ENCODE peak calls at places on chromosomes 16 and 17, in five cellular contexts. One of them, this sample, is unnamed.

GRCh38 chr17:51613255-51613654 is 352.9 kb downstream of the UTP18 start:
- DNase-seq in stimulated activated CD4-positive, alpha-beta T cell treated with anti-CD3 and anti-CD28 coated beads, Interleukin-4, amount 100 ng/mL, for 4 hours: no peak
- DNase-seq in activated naive CD8-positive, alpha-beta T cell treated with anti-CD3 and anti-CD28 coated beads, Interleukin-2, amount 10 ng/mL, durations not matched to agents 7 days and 5 days: no peak
- DNase-seq in heart left ventricle: no peak
- DNase-seq in Calu3: no peak
- DNase-seq in this sample: no peak

GRCh38 chr17:1153795-1154546 is 25.8 kb downstream of the ABR start:
- DNase-seq in stimulated activated CD4-positive, alpha-beta T cell treated with anti-CD3 and anti-CD28 coated beads, Interleukin-4, amount 100 ng/mL, for 4 hours: no peak
- DNase-seq in activated naive CD8-positive, alpha-beta T cell treated with anti-CD3 and anti-CD28 coated beads, Interleukin-2, amount 10 ng/mL, durations not matched to agents 7 days and 5 days: no peak
- DNase-seq in heart left ventricle: no peak
- DNase-seq in Calu3: no peak
- DNase-seq in this sample: no peak

GRCh38 chr17:33292981-33293867 is at the start of gene ASIC2:
- DNase-seq in stimulated activated CD4-positive, alpha-beta T cell treated with anti-CD3 and anti-CD28 coated beads, Interleukin-4, amount 100 ng/mL, for 4 hours: no peak
- DNase-seq in activated naive CD8-positive, alpha-beta T cell treated with anti-CD3 and anti-CD28 coated beads, Interleukin-2, amount 10 ng/mL, durations not matched to agents 7 days and 5 days: peak
- DNase-seq in heart left ventricle: no peak
- DNase-seq in Calu3: no peak
- DNase-seq in this sample: no peak

GRCh38 chr17:68598074-68598473 is 3.1 kb downstream of the FAM20A start:
- DNase-seq in stimulated activated CD4-positive, alpha-beta T cell treated with anti-CD3 and anti-CD28 coated beads, Interleukin-4, amount 100 ng/mL, for 4 hours: no peak
- DNase-seq in activated naive CD8-positive, alpha-beta T cell treated with anti-CD3 and anti-CD28 coated beads, Interleukin-2, amount 10 ng/mL, durations not matched to agents 7 days and 5 days: no peak
- DNase-seq in heart left ventricle: no peak
- DNase-seq in Calu3: no peak
- DNase-seq in this sample: no peak

GRCh38 chr17:39618956-39619785 is 7.6 kb upstream of the PPP1R1B start:
- DNase-seq in stimulated activated CD4-positive, alpha-beta T cell treated with anti-CD3 and anti-CD28 coated beads, Interleukin-4, amount 100 ng/mL, for 4 hours: no peak
- DNase-seq in activated naive CD8-positive, alpha-beta T cell treated with anti-CD3 and anti-CD28 coated beads, Interleukin-2, amount 10 ng/mL, durations not matched to agents 7 days and 5 days: no peak
- DNase-seq in heart left ventricle: no peak
- DNase-seq in Calu3: peak
- DNase-seq in this sample: no peak

GRCh38 chr17:7716901-7717755 is at the start of gene DNAH2:
- DNase-seq in stimulated activated CD4-positive, alpha-beta T cell treated with anti-CD3 and anti-CD28 coated beads, Interleukin-4, amount 100 ng/mL, for 4 hours: peak
- DNase-seq in activated naive CD8-positive, alpha-beta T cell treated with anti-CD3 and anti-CD28 coated beads, Interleukin-2, amount 10 ng/mL, durations not matched to agents 7 days and 5 days: peak
- DNase-seq in heart left ventricle: peak
- DNase-seq in Calu3: peak
- DNase-seq in this sample: peak

GRCh38 chr16:71626858-71627213 is 852 bp downstream of the MARVELD3 start:
- DNase-seq in stimulated activated CD4-positive, alpha-beta T cell treated with anti-CD3 and anti-CD28 coated beads, Interleukin-4, amount 100 ng/mL, for 4 hours: no peak
- DNase-seq in activated naive CD8-positive, alpha-beta T cell treated with anti-CD3 and anti-CD28 coated beads, Interleukin-2, amount 10 ng/mL, durations not matched to agents 7 days and 5 days: no peak
- DNase-seq in heart left ventricle: no peak
- DNase-seq in Calu3: peak
- DNase-seq in this sample: no peak

GRCh38 chr16:71383054-71383773 is 24.7 kb downstream of the CALB2 start:
- DNase-seq in stimulated activated CD4-positive, alpha-beta T cell treated with anti-CD3 and anti-CD28 coated beads, Interleukin-4, amount 100 ng/mL, for 4 hours: no peak
- DNase-seq in activated naive CD8-positive, alpha-beta T cell treated with anti-CD3 and anti-CD28 coated beads, Interleukin-2, amount 10 ng/mL, durations not matched to agents 7 days and 5 days: no peak
- DNase-seq in heart left ventricle: no peak
- DNase-seq in Calu3: no peak
- DNase-seq in this sample: no peak

GRCh38 chr16:76577003-76577402 is 299.8 kb downstream of the CNTNAP4 start:
- DNase-seq in stimulated activated CD4-positive, alpha-beta T cell treated with anti-CD3 and anti-CD28 coated beads, Interleukin-4, amount 100 ng/mL, for 4 hours: no peak
- DNase-seq in activated naive CD8-positive, alpha-beta T cell treated with anti-CD3 and anti-CD28 coated beads, Interleukin-2, amount 10 ng/mL, durations not matched to agents 7 days and 5 days: no peak
- DNase-seq in heart left ventricle: no peak
- DNase-seq in Calu3: peak
- DNase-seq in this sample: no peak

GRCh38 chr17:64130559-64131001 is 636 bp upstream of the ERN1 start:
- DNase-seq in stimulated activated CD4-positive, alpha-beta T cell treated with anti-CD3 and anti-CD28 coated beads, Interleukin-4, amount 100 ng/mL, for 4 hours: peak
- DNase-seq in activated naive CD8-positive, alpha-beta T cell treated with anti-CD3 and anti-CD28 coated beads, Interleukin-2, amount 10 ng/mL, durations not matched to agents 7 days and 5 days: no peak
- DNase-seq in heart left ventricle: peak
- DNase-seq in Calu3: no peak
- DNase-seq in this sample: peak

GRCh38 chr17:35766903-35767510 is 6.3 kb downstream of the C17orf50 start:
- DNase-seq in stimulated activated CD4-positive, alpha-beta T cell treated with anti-CD3 and anti-CD28 coated beads, Interleukin-4, amount 100 ng/mL, for 4 hours: peak
- DNase-seq in activated naive CD8-positive, alpha-beta T cell treated with anti-CD3 and anti-CD28 coated beads, Interleukin-2, amount 10 ng/mL, durations not matched to agents 7 days and 5 days: no peak
- DNase-seq in heart left ventricle: peak
- DNase-seq in Calu3: peak
- DNase-seq in this sample: no peak

GRCh38 chr16:87114832-87115231 is 202.4 kb downstream of the C16orf95 start:
- DNase-seq in stimulated activated CD4-positive, alpha-beta T cell treated with anti-CD3 and anti-CD28 coated beads, Interleukin-4, amount 100 ng/mL, for 4 hours: no peak
- DNase-seq in activated naive CD8-positive, alpha-beta T cell treated with anti-CD3 and anti-CD28 coated beads, Interleukin-2, amount 10 ng/mL, durations not matched to agents 7 days and 5 days: no peak
- DNase-seq in heart left ventricle: no peak
- DNase-seq in Calu3: no peak
- DNase-seq in this sample: no peak

GRCh38 chr17:60169921-60170817 is 20.4 kb downstream of the CA4 start:
- DNase-seq in stimulated activated CD4-positive, alpha-beta T cell treated with anti-CD3 and anti-CD28 coated beads, Interleukin-4, amount 100 ng/mL, for 4 hours: no peak
- DNase-seq in activated naive CD8-positive, alpha-beta T cell treated with anti-CD3 and anti-CD28 coated beads, Interleukin-2, amount 10 ng/mL, durations not matched to agents 7 days and 5 days: no peak
- DNase-seq in heart left ventricle: peak
- DNase-seq in Calu3: no peak
- DNase-seq in this sample: no peak

GRCh38 chr17:28982191-28982793 is 23.5 kb downstream of the SEZ6 start:
- DNase-seq in stimulated activated CD4-positive, alpha-beta T cell treated with anti-CD3 and anti-CD28 coated beads, Interleukin-4, amount 100 ng/mL, for 4 hours: peak
- DNase-seq in activated naive CD8-positive, alpha-beta T cell treated with anti-CD3 and anti-CD28 coated beads, Interleukin-2, amount 10 ng/mL, durations not matched to agents 7 days and 5 days: peak
- DNase-seq in heart left ventricle: peak
- DNase-seq in Calu3: no peak
- DNase-seq in this sample: peak

GRCh38 chr17:43401293-43401692 is 2.5 kb downstream of the ARL4D start:
- DNase-seq in stimulated activated CD4-positive, alpha-beta T cell treated with anti-CD3 and anti-CD28 coated beads, Interleukin-4, amount 100 ng/mL, for 4 hours: no peak
- DNase-seq in activated naive CD8-positive, alpha-beta T cell treated with anti-CD3 and anti-CD28 coated beads, Interleukin-2, amount 10 ng/mL, durations not matched to agents 7 days and 5 days: no peak
- DNase-seq in heart left ventricle: no peak
- DNase-seq in Calu3: peak
- DNase-seq in this sample: no peak

GRCh38 chr16:18846416-18846815 is 45.1 kb upstream of the ARL6IP1 start:
- DNase-seq in stimulated activated CD4-positive, alpha-beta T cell treated with anti-CD3 and anti-CD28 coated beads, Interleukin-4, amount 100 ng/mL, for 4 hours: no peak
- DNase-seq in activated naive CD8-positive, alpha-beta T cell treated with anti-CD3 and anti-CD28 coated beads, Interleukin-2, amount 10 ng/mL, durations not matched to agents 7 days and 5 days: no peak
- DNase-seq in heart left ventricle: no peak
- DNase-seq in Calu3: no peak
- DNase-seq in this sample: no peak

GRCh38 chr16:2015117-2015946 is 4.3 kb upstream of the NPW start:
- DNase-seq in stimulated activated CD4-positive, alpha-beta T cell treated with anti-CD3 and anti-CD28 coated beads, Interleukin-4, amount 100 ng/mL, for 4 hours: no peak
- DNase-seq in activated naive CD8-positive, alpha-beta T cell treated with anti-CD3 and anti-CD28 coated beads, Interleukin-2, amount 10 ng/mL, durations not matched to agents 7 days and 5 days: no peak
- DNase-seq in heart left ventricle: no peak
- DNase-seq in Calu3: peak
- DNase-seq in this sample: no peak

GRCh38 chr17:32323784-32324590 is 18.0 kb downstream of the C17orf75 start:
- DNase-seq in stimulated activated CD4-positive, alpha-beta T cell treated with anti-CD3 and anti-CD28 coated beads, Interleukin-4, amount 100 ng/mL, for 4 hours: peak
- DNase-seq in activated naive CD8-positive, alpha-beta T cell treated with anti-CD3 and anti-CD28 coated beads, Interleukin-2, amount 10 ng/mL, durations not matched to agents 7 days and 5 days: peak
- DNase-seq in heart left ventricle: no peak
- DNase-seq in Calu3: peak
- DNase-seq in this sample: peak

GRCh38 chr16:8581923-8582580 is 8.3 kb downstream of the TMEM114 start:
- DNase-seq in stimulated activated CD4-positive, alpha-beta T cell treated with anti-CD3 and anti-CD28 coated beads, Interleukin-4, amount 100 ng/mL, for 4 hours: no peak
- DNase-seq in activated naive CD8-positive, alpha-beta T cell treated with anti-CD3 and anti-CD28 coated beads, Interleukin-2, amount 10 ng/mL, durations not matched to agents 7 days and 5 days: no peak
- DNase-seq in heart left ventricle: no peak
- DNase-seq in Calu3: no peak
- DNase-seq in this sample: no peak

GRCh38 chr17:41705271-41705991 is 6.7 kb upstream of the GAST start:
- DNase-seq in stimulated activated CD4-positive, alpha-beta T cell treated with anti-CD3 and anti-CD28 coated beads, Interleukin-4, amount 100 ng/mL, for 4 hours: no peak
- DNase-seq in activated naive CD8-positive, alpha-beta T cell treated with anti-CD3 and anti-CD28 coated beads, Interleukin-2, amount 10 ng/mL, durations not matched to agents 7 days and 5 days: no peak
- DNase-seq in heart left ventricle: no peak
- DNase-seq in Calu3: no peak
- DNase-seq in this sample: no peak

GRCh38 chr16:56743840-56744239 is 13.9 kb downstream of the NUP93 start:
- DNase-seq in stimulated activated CD4-positive, alpha-beta T cell treated with anti-CD3 and anti-CD28 coated beads, Interleukin-4, amount 100 ng/mL, for 4 hours: no peak
- DNase-seq in activated naive CD8-positive, alpha-beta T cell treated with anti-CD3 and anti-CD28 coated beads, Interleukin-2, amount 10 ng/mL, durations not matched to agents 7 days and 5 days: no peak
- DNase-seq in heart left ventricle: no peak
- DNase-seq in Calu3: no peak
- DNase-seq in this sample: no peak

GRCh38 chr17:13587487-13588338 is 14.0 kb downstream of the HS3ST3A1 start:
- DNase-seq in stimulated activated CD4-positive, alpha-beta T cell treated with anti-CD3 and anti-CD28 coated beads, Interleukin-4, amount 100 ng/mL, for 4 hours: no peak
- DNase-seq in activated naive CD8-positive, alpha-beta T cell treated with anti-CD3 and anti-CD28 coated beads, Interleukin-2, amount 10 ng/mL, durations not matched to agents 7 days and 5 days: no peak
- DNase-seq in heart left ventricle: no peak
- DNase-seq in Calu3: no peak
- DNase-seq in this sample: no peak

GRCh38 chr16:1610071-1610840 is 1.6 kb downstream of the IFT140 start:
- DNase-seq in stimulated activated CD4-positive, alpha-beta T cell treated with anti-CD3 and anti-CD28 coated beads, Interleukin-4, amount 100 ng/mL, for 4 hours: peak
- DNase-seq in activated naive CD8-positive, alpha-beta T cell treated with anti-CD3 and anti-CD28 coated beads, Interleukin-2, amount 10 ng/mL, durations not matched to agents 7 days and 5 days: peak
- DNase-seq in heart left ventricle: peak
- DNase-seq in Calu3: peak
- DNase-seq in this sample: peak

GRCh38 chr17:48553837-48554236 is 8.9 kb upstream of the HOXB2 start:
- DNase-seq in stimulated activated CD4-positive, alpha-beta T cell treated with anti-CD3 and anti-CD28 coated beads, Interleukin-4, amount 100 ng/mL, for 4 hours: no peak
- DNase-seq in activated naive CD8-positive, alpha-beta T cell treated with anti-CD3 and anti-CD28 coated beads, Interleukin-2, amount 10 ng/mL, durations not matched to agents 7 days and 5 days: no peak
- DNase-seq in heart left ventricle: no peak
- DNase-seq in Calu3: no peak
- DNase-seq in this sample: no peak

GRCh38 chr16:1146409-1146808 is 6.5 kb upstream of the CACNA1H start:
- DNase-seq in stimulated activated CD4-positive, alpha-beta T cell treated with anti-CD3 and anti-CD28 coated beads, Interleukin-4, amount 100 ng/mL, for 4 hours: no peak
- DNase-seq in activated naive CD8-positive, alpha-beta T cell treated with anti-CD3 and anti-CD28 coated beads, Interleukin-2, amount 10 ng/mL, durations not matched to agents 7 days and 5 days: no peak
- DNase-seq in heart left ventricle: no peak
- DNase-seq in Calu3: no peak
- DNase-seq in this sample: no peak